ENCODE peak calls at places on chromosomes 4 and X, in seven cellular contexts. One of them, this sample, is unnamed.

GRCh38 chrX:72652132-72652531 is 62.0 kb downstream of the PHKA1 start:
- DNase-seq in lung: no peak
- DNase-seq in left ventricle myocardium inferior: no peak
- DNase-seq in Peyer's patch: no peak
- DNase-seq in heart left ventricle: no peak
- DNase-seq in A549: no peak
- DNase-seq in H1: no peak
- DNase-seq in this sample: no peak

GRCh38 chr4:11769425-11769824 is 340.7 kb upstream of the HS3ST1 start:
- DNase-seq in Peyer's patch: no peak
- DNase-seq in lung: no peak
- DNase-seq in A549: no peak
- DNase-seq in heart left ventricle: no peak
- DNase-seq in H1: no peak
- DNase-seq in left ventricle myocardium inferior: no peak
- DNase-seq in this sample: no peak

GRCh38 chrX:22963186-22963585 is 36.6 kb upstream of the DDX53 start:
- DNase-seq in left ventricle myocardium inferior: no peak
- DNase-seq in A549: no peak
- DNase-seq in Peyer's patch: no peak
- DNase-seq in lung: no peak
- DNase-seq in H1: no peak
- DNase-seq in heart left ventricle: no peak
- DNase-seq in this sample: no peak

GRCh38 chr4:122854860-122855259 is 28.2 kb downstream of the FGF2 start:
- DNase-seq in left ventricle myocardium inferior: no peak
- DNase-seq in A549: no peak
- DNase-seq in heart left ventricle: no peak
- DNase-seq in lung: no peak
- DNase-seq in Peyer's patch: no peak
- DNase-seq in H1: no peak
- DNase-seq in this sample: no peak

GRCh38 chr4:103118171-103118570 is 18.5 kb upstream of the BDH2 start:
- DNase-seq in H1: no peak
- DNase-seq in lung: no peak
- DNase-seq in Peyer's patch: no peak
- DNase-seq in A549: no peak
- DNase-seq in left ventricle myocardium inferior: no peak
- DNase-seq in heart left ventricle: no peak
- DNase-seq in this sample: no peak

GRCh38 chr4:162954976-162955375 is 211.7 kb downstream of the NAF1 start:
- DNase-seq in lung: no peak
- DNase-seq in Peyer's patch: no peak
- DNase-seq in left ventricle myocardium inferior: no peak
- DNase-seq in heart left ventricle: no peak
- DNase-seq in H1: no peak
- DNase-seq in A549: no peak
- DNase-seq in this sample: no peak

GRCh38 chrX:81779701-81780100 is 577.8 kb downstream of the SH3BGRL start:
- DNase-seq in Peyer's patch: no peak
- DNase-seq in heart left ventricle: no peak
- DNase-seq in lung: no peak
- DNase-seq in A549: no peak
- DNase-seq in left ventricle myocardium inferior: no peak
- DNase-seq in H1: no peak
- DNase-seq in this sample: no peak

GRCh38 chr4:169791064-169791463 is 33.3 kb upstream of the HPF1 start:
- DNase-seq in H1: no peak
- DNase-seq in A549: no peak
- DNase-seq in left ventricle myocardium inferior: no peak
- DNase-seq in Peyer's patch: no peak
- DNase-seq in lung: no peak
- DNase-seq in heart left ventricle: no peak
- DNase-seq in this sample: no peak

GRCh38 chr4:7361256-7361655 is 73.5 kb downstream of the PSAPL1 start:
- DNase-seq in H1: no peak
- DNase-seq in heart left ventricle: peak; percentile 67
- DNase-seq in A549: no peak
- DNase-seq in Peyer's patch: no peak
- DNase-seq in left ventricle myocardium inferior: peak; percentile 38
- DNase-seq in lung: no peak
- DNase-seq in this sample: no peak

GRCh38 chr4:92387459-92388069 is 83.8 kb downstream of the GRID2 start:
- DNase-seq in H1: peak; percentile 13
- DNase-seq in heart left ventricle: no peak
- DNase-seq in left ventricle myocardium inferior: no peak
- DNase-seq in lung: no peak
- DNase-seq in Peyer's patch: no peak
- DNase-seq in A549: peak; percentile 6
- DNase-seq in this sample: no peak

GRCh38 chrX:74500067-74500466 is 78.8 kb downstream of the SLC16A2 start:
- DNase-seq in left ventricle myocardium inferior: no peak
- DNase-seq in H1: no peak
- DNase-seq in heart left ventricle: no peak
- DNase-seq in Peyer's patch: no peak
- DNase-seq in A549: no peak
- DNase-seq in lung: no peak
- DNase-seq in this sample: no peak

GRCh38 chr4:72744103-72744725 is 175.2 kb upstream of the ADAMTS3 start:
- DNase-seq in left ventricle myocardium inferior: no peak
- DNase-seq in Peyer's patch: no peak
- DNase-seq in lung: no peak
- DNase-seq in H1: no peak
- DNase-seq in heart left ventricle: no peak
- DNase-seq in A549: no peak
- DNase-seq in this sample: no peak

GRCh38 chrX:25015486-25016360 is at the start of gene ARX:
- DNase-seq in heart left ventricle: peak; percentile 64
- DNase-seq in A549: peak; percentile 43
- DNase-seq in lung: no peak
- DNase-seq in left ventricle myocardium inferior: peak; percentile 25
- DNase-seq in Peyer's patch: peak; percentile 62
- DNase-seq in H1: no peak
- DNase-seq in this sample: peak; percentile 94

GRCh38 chr4:2796261-2797187 is 3.6 kb downstream of the SH3BP2 start:
- DNase-seq in H1: no peak
- DNase-seq in lung: no peak
- DNase-seq in Peyer's patch: peak; percentile 83
- DNase-seq in A549: no peak
- DNase-seq in heart left ventricle: peak; percentile 26
- DNase-seq in left ventricle myocardium inferior: no peak
- DNase-seq in this sample: no peak

GRCh38 chr4:26047795-26048194 is 133.8 kb downstream of the SMIM20 start:
- DNase-seq in A549: no peak
- DNase-seq in lung: no peak
- DNase-seq in Peyer's patch: no peak
- DNase-seq in left ventricle myocardium inferior: no peak
- DNase-seq in heart left ventricle: no peak
- DNase-seq in H1: no peak
- DNase-seq in this sample: no peak

GRCh38 chr4:153634737-153635353 is 49.2 kb upstream of the TLR2 start:
- DNase-seq in lung: no peak
- DNase-seq in left ventricle myocardium inferior: no peak
- DNase-seq in heart left ventricle: no peak
- DNase-seq in Peyer's patch: no peak
- DNase-seq in A549: peak; percentile 4
- DNase-seq in H1: no peak
- DNase-seq in this sample: no peak

DNA sequence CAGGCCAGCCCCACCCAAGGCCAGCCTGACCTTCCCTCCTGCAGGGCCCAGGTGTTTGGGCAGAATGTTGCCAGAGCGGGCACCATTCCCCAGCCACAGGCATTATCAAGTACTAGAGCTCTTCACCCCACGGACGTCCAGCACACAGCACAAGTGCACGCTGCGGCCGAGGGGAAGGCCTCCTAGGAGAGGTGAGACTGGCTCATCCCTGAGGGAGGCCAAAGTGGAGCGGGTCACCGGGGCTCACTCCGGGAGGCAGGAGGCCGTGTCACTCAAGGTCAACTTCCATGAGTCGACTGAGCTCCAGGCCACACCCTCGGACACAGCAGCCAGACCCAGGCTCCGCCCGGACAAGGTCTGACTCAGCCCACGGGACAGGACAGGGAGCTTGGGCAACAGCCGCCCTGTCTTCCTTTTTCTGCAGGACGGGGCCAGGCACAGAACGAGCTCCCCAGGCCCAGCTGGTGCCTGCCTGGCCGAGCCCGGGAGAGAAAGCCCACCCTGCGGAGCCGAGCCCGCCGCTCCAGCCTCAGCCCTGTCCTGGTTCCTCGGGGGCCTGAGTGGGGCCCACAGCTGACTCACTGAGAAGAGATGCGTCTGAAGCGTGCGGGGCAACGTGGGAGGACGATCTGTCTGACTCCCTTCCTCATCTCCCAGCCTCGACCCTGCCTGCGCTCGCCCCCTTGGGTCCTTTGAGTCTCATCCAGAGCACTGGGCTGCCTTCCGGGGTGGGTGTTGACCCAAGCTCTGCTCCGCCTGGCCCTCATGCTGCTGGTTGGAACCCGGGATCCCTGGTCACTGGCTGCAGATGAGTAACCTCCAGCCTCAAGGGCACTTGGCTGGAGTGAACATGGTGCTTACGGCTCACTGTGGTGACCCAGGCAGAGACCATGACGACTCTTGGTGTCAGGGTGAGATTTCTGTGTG is 1.6 kb downstream of the SLC49A3 start:
- DNase-seq in Peyer's patch: peak; percentile 94
- DNase-seq in H1: no peak
- DNase-seq in left ventricle myocardium inferior: peak; percentile 92
- DNase-seq in lung: peak; percentile 88
- DNase-seq in A549: peak; percentile 91
- DNase-seq in heart left ventricle: peak; percentile 96
- DNase-seq in this sample: peak; percentile 76
- TF ChIP-seq CTCF in Peyer's patch: no peak
- TF ChIP-seq CTCF in H1: no peak
- TF ChIP-seq CTCF in left ventricle myocardium inferior: no peak
- TF ChIP-seq CTCF in lung: no peak
- TF ChIP-seq CTCF in A549: no peak
- TF ChIP-seq CTCF in heart left ventricle: no peak
- TF ChIP-seq CTCF in this sample: no peak

GRCh38 chrX:152873361-152873760 is 24.5 kb upstream of the ZNF185 start:
- DNase-seq in Peyer's patch: peak; percentile 17
- DNase-seq in H1: no peak
- DNase-seq in heart left ventricle: no peak
- DNase-seq in A549: no peak
- DNase-seq in left ventricle myocardium inferior: no peak
- DNase-seq in lung: no peak
- DNase-seq in this sample: no peak

GRCh38 chrX:152865232-152865920 is 32.5 kb upstream of the ZNF185 start:
- DNase-seq in H1: no peak
- DNase-seq in A549: no peak
- DNase-seq in heart left ventricle: no peak
- DNase-seq in left ventricle myocardium inferior: no peak
- DNase-seq in Peyer's patch: no peak
- DNase-seq in lung: no peak
- DNase-seq in this sample: no peak

GRCh38 chrX:152871260-152871659 is 26.6 kb upstream of the ZNF185 start:
- DNase-seq in A549: no peak
- DNase-seq in lung: no peak
- DNase-seq in heart left ventricle: no peak
- DNase-seq in Peyer's patch: no peak
- DNase-seq in left ventricle myocardium inferior: no peak
- DNase-seq in H1: no peak
- DNase-seq in this sample: no peak

GRCh38 chrX:152872522-152872921 is 25.3 kb upstream of the ZNF185 start:
- DNase-seq in Peyer's patch: no peak
- DNase-seq in lung: no peak
- DNase-seq in H1: no peak
- DNase-seq in A549: no peak
- DNase-seq in heart left ventricle: no peak
- DNase-seq in left ventricle myocardium inferior: no peak
- DNase-seq in this sample: no peak

DNA sequence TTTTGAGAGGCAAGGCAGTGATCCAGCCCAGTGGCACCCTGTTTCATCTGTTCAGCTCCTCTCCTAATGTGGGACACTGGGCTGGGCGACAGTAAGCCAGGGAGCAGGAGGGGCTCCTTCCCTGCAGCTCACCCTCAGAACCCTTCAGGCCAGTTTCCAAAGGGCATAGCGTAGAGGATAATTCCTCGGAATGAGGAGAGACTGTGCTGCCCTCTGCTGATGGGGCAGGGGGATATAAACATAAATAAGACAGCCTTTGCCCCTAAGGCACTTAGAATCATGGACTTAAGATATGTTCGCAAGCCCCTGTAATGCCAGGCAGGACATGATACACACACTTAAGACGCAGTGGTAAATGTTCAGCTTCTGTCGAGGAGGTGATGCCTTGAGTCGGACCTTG is 27.9 kb upstream of the ZNF185 start:
- DNase-seq in left ventricle myocardium inferior: no peak
- DNase-seq in heart left ventricle: no peak
- DNase-seq in H1: no peak
- DNase-seq in lung: no peak
- DNase-seq in A549: peak; percentile 5
- DNase-seq in Peyer's patch: no peak
- DNase-seq in this sample: no peak
- TF ChIP-seq CTCF in left ventricle myocardium inferior: no peak
- TF ChIP-seq CTCF in heart left ventricle: no peak
- TF ChIP-seq CTCF in H1: peak; percentile 47
- TF ChIP-seq CTCF in lung: no peak
- TF ChIP-seq CTCF in A549: no peak
- TF ChIP-seq CTCF in Peyer's patch: no peak
- TF ChIP-seq CTCF in this sample: peak; percentile 46

DNA sequence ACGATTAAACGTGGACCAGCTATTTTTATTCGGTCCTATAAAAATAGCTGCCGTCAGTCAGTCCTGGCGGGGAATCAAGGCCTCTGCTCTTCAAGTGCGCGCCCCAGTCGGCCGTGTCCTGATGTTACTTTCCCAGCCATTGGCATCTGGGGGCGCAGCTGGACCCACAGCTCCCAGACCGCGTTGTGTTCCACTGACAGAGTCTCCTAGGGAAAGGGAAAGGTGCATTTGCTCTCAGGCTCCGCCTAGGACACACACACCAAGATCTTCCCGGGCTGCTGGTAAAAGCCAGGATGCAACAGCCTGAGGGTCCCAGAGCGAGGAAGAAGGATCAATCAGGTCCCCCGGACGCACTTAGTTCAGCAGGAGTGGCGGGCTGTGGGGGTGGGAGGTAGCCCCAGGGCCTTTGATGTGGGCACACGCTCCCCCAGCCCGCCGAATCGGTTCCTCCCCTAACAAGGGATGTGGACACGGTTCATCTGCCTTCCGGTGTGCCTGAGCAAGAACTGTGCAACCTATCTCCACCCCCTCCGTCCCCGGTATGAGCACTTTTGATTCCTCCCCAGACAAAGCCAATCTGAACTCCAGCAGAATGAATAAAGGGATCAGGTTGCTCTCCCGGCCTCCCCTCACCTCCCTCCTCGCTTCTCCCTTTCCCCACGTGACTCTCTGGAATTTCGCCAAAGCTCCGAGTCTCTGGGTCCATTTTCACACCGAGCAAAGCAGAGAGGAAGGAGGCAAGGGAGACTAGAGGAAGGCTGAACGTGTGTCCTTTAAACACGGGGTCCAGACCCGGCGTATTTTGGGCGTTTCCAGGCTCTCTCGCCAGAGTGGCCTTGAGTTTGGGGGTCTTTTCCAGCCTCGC is 626 bp upstream of the FRAS1 start:
- DNase-seq in Peyer's patch: peak; percentile 74
- DNase-seq in lung: peak; percentile 81
- DNase-seq in A549: peak; percentile 61
- DNase-seq in left ventricle myocardium inferior: peak; percentile 70
- DNase-seq in heart left ventricle: peak; percentile 89
- DNase-seq in H1: no peak
- DNase-seq in this sample: peak; percentile 90
- TF ChIP-seq CTCF in Peyer's patch: no peak
- TF ChIP-seq CTCF in lung: no peak
- TF ChIP-seq CTCF in A549: no peak
- TF ChIP-seq CTCF in left ventricle myocardium inferior: peak; percentile 29
- TF ChIP-seq CTCF in heart left ventricle: no peak
- TF ChIP-seq CTCF in H1: peak; percentile 40
- TF ChIP-seq CTCF in this sample: peak; percentile 46

GRCh38 chrX:112735147-112735546 is 55.4 kb upstream of the LHFPL1 start:
- DNase-seq in H1: no peak
- DNase-seq in heart left ventricle: no peak
- DNase-seq in left ventricle myocardium inferior: no peak
- DNase-seq in Peyer's patch: no peak
- DNase-seq in lung: no peak
- DNase-seq in A549: no peak
- DNase-seq in this sample: no peak
- TF ChIP-seq CTCF in H1: no peak
- TF ChIP-seq CTCF in heart left ventricle: no peak
- TF ChIP-seq CTCF in left ventricle myocardium inferior: no peak
- TF ChIP-seq CTCF in Peyer's patch: no peak
- TF ChIP-seq CTCF in lung: no peak
- TF ChIP-seq CTCF in A549: no peak
- TF ChIP-seq CTCF in this sample: no peak